ENCODE peak calls at places on chromosomes 7 and 10, in eight cellular contexts. K is PC-3; R is stomach; L is esophagus squamous epithelium; D is Panc1; W is neural progenitor cell; G is naive thymus-derived CD4-positive, alpha-beta T cell; Z is aorta. H is an unnamed sample.

GRCh38 chr7:76246804-76247389 is 45.2 kb downstream of the SRRM3 start:
- DNase-seq in K (no peak), R (no peak), L (no peak), D (no peak), W (no peak), G (no peak), Z (no peak), H (no peak)

GRCh38 chr7:20407585-20408466 is 77.1 kb downstream of the ITGB8 start:
- DNase-seq in K (peak), R (peak), L (no peak), D (no peak), W (peak), G (no peak), Z (no peak), H (no peak)

GRCh38 chr10:49649294-49649693 is 30.2 kb upstream of the C10orf53 start:
- DNase-seq in K (no peak), R (peak), L (no peak), D (no peak), W (peak), G (no peak), Z (peak), H (no peak)

GRCh38 chr7:150787321-150788281 is 12.6 kb downstream of the TMEM176B start:
- DNase-seq in K (no peak), R (no peak), L (no peak), D (no peak), W (no peak), G (no peak), Z (no peak), H (no peak)

GRCh38 chr7:83640240-83640639 is 8.7 kb downstream of the SEMA3E start:
- DNase-seq in K (no peak), R (no peak), L (no peak), D (no peak), W (peak), G (no peak), Z (no peak), H (no peak)

GRCh38 chr7:105189859-105190492 is 176.0 kb downstream of the KMT2E start:
- DNase-seq in K (no peak), R (no peak), L (no peak), D (no peak), W (no peak), G (no peak), Z (no peak), H (no peak)

GRCh38 chr10:78566216-78567135 is 502.3 kb upstream of the ZMIZ1 start:
- DNase-seq in K (no peak), R (no peak), L (no peak), D (no peak), W (no peak), G (no peak), Z (no peak), H (no peak)

GRCh38 chr10:7525314-7526016 is 114.6 kb upstream of the SFMBT2 start:
- DNase-seq in K (peak), R (peak), L (no peak), D (peak), W (peak), G (peak), Z (no peak), H (peak)

GRCh38 chr10:58930497-58930896 is 245.9 kb upstream of the PHYHIPL start:
- DNase-seq in K (no peak), R (no peak), L (no peak), D (no peak), W (no peak), G (no peak), Z (no peak), H (no peak)

GRCh38 chr10:113557389-113558321 is 4.8 kb downstream of the HABP2 start:
- DNase-seq in K (no peak), R (no peak), L (no peak), D (no peak), W (peak), G (no peak), Z (peak), H (no peak)

GRCh38 chr10:112363696-112364688 is 9.9 kb upstream of the ACSL5 start:
- DNase-seq in K (no peak), R (no peak), L (no peak), D (no peak), W (no peak), G (no peak), Z (no peak), H (no peak)

GRCh38 chr10:22925088-22925487 is 2.8 kb upstream of the ARMC3 start:
- DNase-seq in K (no peak), R (no peak), L (no peak), D (no peak), W (no peak), G (no peak), Z (no peak), H (no peak)

GRCh38 chr7:128831994-128832879 is 2.0 kb downstream of the FLNC start:
- DNase-seq in K (peak), R (no peak), L (no peak), D (no peak), W (peak), G (no peak), Z (peak), H (no peak)
- H3K27ac ChIP-seq in K (peak), R (peak), L (peak), D (no peak), W (peak), G (no peak), Z (peak), H (no peak)

GRCh38 chr10:14601872-14602725 is 172.6 kb downstream of the FAM107B start:
- DNase-seq in K (peak), R (peak), L (no peak), D (no peak), W (no peak), G (peak), Z (no peak), H (no peak)
- H3K27ac ChIP-seq in K (peak), R (peak), L (no peak), D (no peak), W (no peak), G (peak), Z (no peak), H (no peak)

GRCh38 chr10:103652599-103653281 is 159.2 kb downstream of the NEURL1 start:
- DNase-seq in K (no peak), R (no peak), L (no peak), D (no peak), W (no peak), G (no peak), Z (no peak), H (no peak)

GRCh38 chr10:103657061-103657591 is 163.6 kb downstream of the NEURL1 start:
- DNase-seq in K (peak), R (no peak), L (no peak), D (no peak), W (no peak), G (no peak), Z (no peak), H (no peak)

GRCh38 chr10:103651783-103652476 is 158.4 kb downstream of the NEURL1 start:
- DNase-seq in K (no peak), R (no peak), L (no peak), D (no peak), W (no peak), G (no peak), Z (no peak), H (no peak)

GRCh38 chr10:103654925-103655324 is 161.4 kb downstream of the NEURL1 start:
- DNase-seq in K (no peak), R (no peak), L (no peak), D (no peak), W (no peak), G (no peak), Z (no peak), H (no peak)

GRCh38 chr10:103653581-103654020 is 160.1 kb downstream of the NEURL1 start:
- DNase-seq in K (peak), R (peak), L (no peak), D (no peak), W (peak), G (no peak), Z (no peak), H (no peak)
- H3K27ac ChIP-seq in K (no peak), R (peak), L (peak), D (no peak), W (no peak), G (no peak), Z (no peak), H (no peak)

GRCh38 chr10:72954230-72954595 is 393 bp downstream of the PLA2G12B start:
- DNase-seq in K (no peak), R (no peak), L (no peak), D (no peak), W (no peak), G (no peak), Z (no peak), H (no peak)
- H3K27ac ChIP-seq in K (no peak), R (no peak), L (no peak), D (no peak), W (peak), G (no peak), Z (no peak), H (no peak)

GRCh38 chr10:122455376-122456056 is 1.1 kb downstream of the ARMS2 start:
- DNase-seq in K (no peak), R (no peak), L (no peak), D (no peak), W (no peak), G (no peak), Z (no peak), H (no peak)
- H3K27ac ChIP-seq in K (no peak), R (no peak), L (no peak), D (no peak), W (no peak), G (no peak), Z (no peak), H (no peak)

DNA sequence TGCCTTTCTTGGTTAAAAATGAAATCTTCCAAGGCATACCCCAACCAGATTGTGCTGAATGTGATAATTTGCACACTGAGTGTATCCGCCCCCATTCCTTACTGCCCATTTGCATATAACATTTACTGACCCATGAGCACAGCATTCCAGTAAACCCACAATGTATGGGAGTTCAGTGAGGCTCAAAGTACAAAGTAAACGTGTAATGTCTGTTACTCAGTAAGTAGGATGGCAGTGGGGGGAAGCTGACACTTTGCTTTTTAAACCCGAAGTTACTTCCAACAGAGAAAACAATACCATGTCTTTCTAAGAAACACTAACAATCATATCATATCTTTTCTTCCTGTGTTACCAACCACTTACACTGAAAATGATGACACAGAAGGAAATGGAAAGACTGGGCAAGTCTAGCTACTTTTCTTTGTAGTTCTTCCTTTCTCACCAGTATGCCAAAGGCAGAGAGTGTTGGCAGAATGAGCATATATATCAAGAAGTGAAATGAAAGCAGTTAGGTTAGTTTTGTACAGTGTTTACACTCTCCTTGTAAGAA is 27.1 kb upstream of the SOSTDC1 start:
- DNase-seq in K (peak), R (no peak), L (no peak), D (no peak), W (no peak), G (no peak), Z (no peak), H (no peak)
- H3K27ac ChIP-seq in K (peak), R (no peak), L (no peak), D (no peak), W (no peak), G (no peak), Z (no peak), H (peak)

GRCh38 chr7:6179620-6180343 is 92.6 kb downstream of the CYTH3 start:
- DNase-seq in K (no peak), R (no peak), L (no peak), D (no peak), W (no peak), G (no peak), Z (no peak), H (no peak)

GRCh38 chr7:6180344-6180725 is 92.1 kb downstream of the CYTH3 start:
- DNase-seq in K (no peak), R (no peak), L (no peak), D (no peak), W (no peak), G (no peak), Z (no peak), H (no peak)

GRCh38 chr7:6175642-6176041 is 96.8 kb downstream of the CYTH3 start:
- DNase-seq in K (peak), R (no peak), L (no peak), D (no peak), W (no peak), G (no peak), Z (no peak), H (no peak)

GRCh38 chr7:6181136-6181535 is 91.3 kb downstream of the CYTH3 start:
- DNase-seq in K (no peak), R (no peak), L (no peak), D (no peak), W (no peak), G (no peak), Z (no peak), H (no peak)

DNA sequence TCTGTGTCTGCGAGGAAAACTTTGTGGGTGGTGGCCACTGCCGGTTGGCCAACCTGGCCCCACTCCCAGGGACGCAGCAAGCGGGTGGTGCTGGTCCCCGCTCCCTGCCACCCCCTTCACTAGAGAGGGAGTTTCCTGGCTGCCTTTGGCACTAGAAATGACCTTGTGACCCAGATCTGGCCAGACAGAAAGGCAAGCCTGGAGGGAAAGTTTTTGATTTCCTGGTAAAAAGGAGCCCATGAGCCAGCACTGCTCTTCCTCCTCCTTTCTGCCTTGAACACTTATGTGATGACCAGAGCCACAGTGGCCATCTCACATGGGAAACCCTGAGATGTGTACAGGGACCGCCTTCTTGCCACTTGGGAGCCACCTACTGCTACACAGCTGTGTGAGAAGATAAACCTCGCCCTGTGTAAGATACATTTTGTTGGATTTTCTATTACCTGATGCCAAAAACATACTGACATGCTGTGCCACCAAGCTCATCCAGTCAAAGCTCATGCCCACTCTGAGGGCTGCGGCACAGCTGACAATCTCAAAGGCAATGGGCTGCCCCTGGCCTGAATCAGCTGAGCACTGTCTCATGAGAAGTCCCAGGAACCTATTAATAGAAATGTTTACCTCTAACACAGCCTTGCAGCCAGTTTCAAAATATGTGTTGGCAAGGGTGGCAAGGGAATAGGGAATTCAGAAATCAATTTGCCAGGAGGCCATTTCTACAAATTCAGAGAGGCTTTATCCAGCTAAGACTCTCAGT is 94.0 kb downstream of the CYTH3 start:
- DNase-seq in K (no peak), R (no peak), L (no peak), D (no peak), W (no peak), G (no peak), Z (peak), H (no peak)
- H3K27ac ChIP-seq in K (no peak), R (no peak), L (peak), D (no peak), W (no peak), G (no peak), Z (peak), H (no peak)

H was measured in epithelial cell of prostate.